ENCODE peak calls at places on chromosomes 3 and 15, in four cellular contexts. B is mesendoderm, P is H9, M is Karpas-422. H is an unnamed sample.
A peak's percentile ranks its signal among the peaks of the same experiment; 100 is the strongest.

GRCh38 chr15:69887553-69887952 is 210.2 kb downstream of the TLE3 start:
- DNase-seq in B (no peak), P (no peak), M (no peak), H (no peak)

GRCh38 chr3:13513913-13514517 is 33.9 kb downstream of the HDAC11 start:
- DNase-seq in B (no peak), P (no peak), M (no peak), H (no peak)

GRCh38 chr15:23589012-23589411 is 23.5 kb downstream of the MKRN3 start:
- DNase-seq in B (no peak), P (no peak), M (no peak), H (no peak)

GRCh38 chr3:189237516-189237915 is 65.7 kb downstream of the TPRG1 start:
- DNase-seq in B (no peak), P (no peak), M (no peak), H (no peak)

GRCh38 chr3:172135185-172135584 is 95.8 kb downstream of the FNDC3B start:
- DNase-seq in B (peak; percentile 70), P (no peak), M (no peak), H (no peak)

GRCh38 chr15:88396382-88396781 is 70.8 kb downstream of the MRPL46 start:
- DNase-seq in B (no peak), P (no peak), M (no peak), H (no peak)

GRCh38 chr3:138328341-138328740 is 1.3 kb downstream of the NME9 start:
- DNase-seq in B (peak; percentile 58), P (no peak), M (peak; percentile 50), H (peak; percentile 27)

GRCh38 chr15:59611277-59612260 is at the start of gene GCNT3:
- DNase-seq in B (peak; percentile 39), P (no peak), M (no peak), H (no peak)

GRCh38 chr3:13543251-13543650 is 5.7 kb upstream of the FBLN2 start:
- DNase-seq in B (peak; percentile 81), P (peak; percentile 39), M (no peak), H (no peak)

GRCh38 chr3:140898340-140899180 is 43.1 kb upstream of the SLC25A36 start:
- DNase-seq in B (peak; percentile 73), P (no peak), M (peak; percentile 81), H (peak; percentile 35)

GRCh38 chr3:4425707-4426106 is 41.4 kb downstream of the SUMF1 start:
- DNase-seq in B (no peak), P (no peak), M (no peak), H (no peak)

GRCh38 chr3:101574388-101575156 is 592 bp downstream of the PCNP start:
- DNase-seq in B (peak; percentile 71), P (peak; percentile 48), M (peak; percentile 72), H (no peak)

GRCh38 chr3:28575100-28575747 is 226.6 kb upstream of the AZI2 start:
- DNase-seq in B (peak; percentile 84), P (peak; percentile 79), M (no peak), H (peak; percentile 77)

GRCh38 chr3:123447749-123448502 is 964 bp downstream of the ADCY5 start:
- DNase-seq in B (peak; percentile 72), P (peak; percentile 70), M (no peak), H (peak; percentile 83)

GRCh38 chr15:67089218-67090193 is 24.1 kb downstream of the SMAD3 start:
- DNase-seq in B (no peak), P (no peak), M (no peak), H (no peak)

GRCh38 chr15:67091966-67092677 is 26.7 kb downstream of the SMAD3 start:
- DNase-seq in B (peak; percentile 51), P (no peak), M (peak; percentile 70), H (no peak)

GRCh38 chr15:67092726-67093125 is 27.3 kb downstream of the SMAD3 start:
- DNase-seq in B (no peak), P (no peak), M (no peak), H (no peak)

GRCh38 chr15:67091073-67091965 is 25.9 kb downstream of the SMAD3 start:
- DNase-seq in B (no peak), P (no peak), M (no peak), H (peak; percentile 81)

DNA sequence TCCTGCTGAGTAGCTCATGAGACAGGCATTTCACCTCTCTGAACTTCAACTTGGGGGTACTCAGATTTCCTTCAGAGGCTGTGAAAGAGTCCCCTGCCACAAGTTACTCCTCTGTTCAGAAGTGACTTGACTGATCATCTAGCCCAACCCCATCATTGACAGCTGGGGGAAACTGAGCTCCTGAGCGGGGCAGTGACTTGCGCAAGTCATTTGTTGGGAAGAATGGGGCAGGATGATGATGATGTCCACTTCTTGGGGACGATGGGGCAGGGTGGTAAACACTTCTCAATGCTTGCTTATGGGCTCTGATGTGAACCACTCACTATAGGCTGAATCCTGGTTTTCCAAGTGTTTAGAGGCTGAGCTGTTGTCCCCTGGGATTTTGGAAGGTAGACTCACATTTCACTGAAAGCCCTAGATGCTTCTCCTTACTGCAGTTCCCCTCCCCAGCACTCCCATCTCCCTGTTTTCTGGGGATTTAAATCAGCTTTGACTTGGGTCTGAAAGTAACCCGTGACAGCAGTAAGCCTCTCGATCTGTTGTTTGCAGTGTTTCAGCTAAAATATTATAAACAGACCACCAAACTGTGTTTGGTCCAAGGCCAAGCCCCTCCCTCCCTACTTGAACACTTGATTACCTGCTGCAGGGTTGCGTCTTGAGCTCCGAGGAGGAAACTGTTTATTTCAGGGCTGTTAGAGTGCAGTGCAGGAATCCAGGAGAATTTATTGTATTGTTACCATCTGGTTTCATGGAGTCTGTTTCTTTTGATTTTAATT is 25.1 kb downstream of the SMAD3 start:
- DNase-seq in B (no peak), P (no peak), M (no peak), H (no peak)
- H3K79me2 ChIP-seq in B (peaks cover 8% of the 10 kb centered on the region), P (no peaks in the 10 kb centered on the region), M (no peaks in the 10 kb centered on the region), H (peaks cover 93% of the 10 kb centered on the region)

GRCh38 chr3:188160751-188161150 is 6.8 kb downstream of the LPP start:
- DNase-seq in B (no peak), P (no peak), M (peak; percentile 39), H (no peak)
- H3K79me2 ChIP-seq in B (peaks cover 71% of the 10 kb centered on the region), P (peaks cover 34% of the 10 kb centered on the region), M (no peaks in the 10 kb centered on the region), H (peaks cover 100% of the 10 kb centered on the region)

DNA sequence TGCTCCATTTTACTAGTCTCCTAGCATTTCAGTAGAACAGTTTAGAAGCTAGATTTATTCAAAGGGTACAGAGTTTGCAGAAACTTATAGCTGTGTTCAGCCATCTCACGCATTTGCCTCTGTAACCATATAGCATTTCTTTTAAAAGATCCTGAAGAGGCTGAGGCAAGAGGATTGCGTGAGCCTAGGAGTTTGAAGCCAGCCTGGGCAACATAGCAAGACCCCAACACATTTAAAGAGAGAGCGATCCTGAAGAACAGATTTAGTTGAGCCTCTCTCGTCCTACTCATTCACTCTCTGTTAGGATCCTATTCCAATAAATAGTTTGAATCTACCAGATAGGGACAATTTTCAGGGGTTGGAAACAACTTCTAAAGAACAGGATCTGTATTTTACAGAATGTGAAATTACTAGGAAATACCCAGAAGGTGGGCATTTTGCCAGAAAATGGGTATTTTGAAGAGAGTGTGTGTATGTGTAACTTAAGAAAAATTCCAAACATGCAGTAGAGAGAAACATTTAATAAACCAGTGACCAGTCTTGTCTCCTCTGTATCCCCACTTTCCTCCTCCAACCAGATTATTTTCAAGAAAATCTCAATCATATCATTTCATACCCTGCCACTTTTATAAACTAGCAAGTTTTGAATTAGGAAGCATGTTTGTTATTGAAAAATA is 4.5 kb downstream of the EIF3J start:
- DNase-seq in B (no peak), P (no peak), M (no peak), H (no peak)
- H3K79me2 ChIP-seq in B (peaks cover 44% of the 10 kb centered on the region), P (peaks cover 9% of the 10 kb centered on the region), M (peaks cover 90% of the 10 kb centered on the region), H (peaks cover 93% of the 10 kb centered on the region)

GRCh38 chr3:10255835-10256234 is 7.6 kb downstream of the TATDN2 start:
- DNase-seq in B (no peak), P (no peak), M (no peak), H (no peak)
- H3K79me2 ChIP-seq in B (peaks cover 8% of the 10 kb centered on the region), P (peaks cover 9% of the 10 kb centered on the region), M (peaks cover 80% of the 10 kb centered on the region), H (peaks cover 91% of the 10 kb centered on the region)

DNA sequence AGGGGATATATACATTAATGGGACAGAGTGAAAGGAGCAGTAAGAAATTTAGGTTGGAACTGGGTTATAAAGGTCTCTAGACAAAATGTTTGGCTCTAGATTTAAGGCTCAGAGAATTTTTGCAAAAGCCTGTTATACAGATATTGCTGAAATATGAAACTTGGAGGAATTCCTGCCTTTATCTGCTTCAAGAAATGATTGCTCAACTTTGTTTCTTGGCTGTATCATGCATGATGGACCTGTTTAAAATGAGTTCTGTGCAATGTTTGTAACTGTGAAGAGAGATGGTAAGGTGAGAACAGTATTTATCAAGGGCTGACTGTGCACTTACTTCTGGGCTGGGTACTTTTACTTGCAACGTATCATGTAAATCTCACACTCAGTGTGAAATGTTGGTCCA is 3.3 kb downstream of the CRYBG3 start:
- DNase-seq in B (no peak), P (no peak), M (no peak), H (no peak)
- H3K79me2 ChIP-seq in B (no peaks in the 10 kb centered on the region), P (no peaks in the 10 kb centered on the region), M (no peaks in the 10 kb centered on the region), H (peaks cover 16% of the 10 kb centered on the region)

GRCh38 chr3:126988451-126989021 is 5.6 kb downstream of the PLXNA1 start:
- DNase-seq in B (no peak), P (no peak), M (no peak), H (no peak)
- H3K79me2 ChIP-seq in B (peaks cover 54% of the 10 kb centered on the region), P (peaks cover 6% of the 10 kb centered on the region), M (no peaks in the 10 kb centered on the region), H (peaks cover 100% of the 10 kb centered on the region)

DNA sequence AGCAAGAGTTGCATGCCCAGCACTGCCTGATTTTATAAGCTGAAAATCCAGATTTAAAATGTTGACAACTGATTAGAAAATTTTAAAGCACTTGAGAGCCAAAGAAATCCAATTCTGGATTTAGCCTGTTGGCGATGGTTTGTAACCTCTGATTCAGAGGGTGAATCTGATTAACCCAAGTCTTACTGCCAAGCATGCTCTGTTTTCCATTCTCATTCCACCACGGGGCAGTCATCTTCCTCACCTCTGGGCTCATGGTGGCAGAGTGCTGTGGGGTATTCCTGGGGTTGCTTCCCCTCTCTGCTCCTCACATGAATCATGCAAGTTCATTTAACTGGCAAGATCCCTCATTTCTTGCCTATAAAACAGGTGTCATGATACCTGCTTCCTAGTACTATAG is 342.2 kb downstream of the EPHB1 start:
- DNase-seq in B (no peak), P (no peak), M (no peak), H (no peak)
- H3K79me2 ChIP-seq in B (no peaks in the 10 kb centered on the region), P (no peaks in the 10 kb centered on the region), M (no peaks in the 10 kb centered on the region), H (no peaks in the 10 kb centered on the region)

H was measured in SK-N-SH.